ENCODE peak calls at places on chromosomes 1 and 21, in five cellular contexts. R is uterus, P is DND-41, C is psoas muscle, J is epithelial cell of prostate. Y is an unnamed sample.
A peak's percentile ranks its signal among the peaks of the same experiment; 100 is the strongest.

GRCh38 chr1:177927021-177927596 is 42.7 kb downstream of the SEC16B start:
- DNase-seq in R (no peak), P (no peak), C (no peak), J (peak; percentile 24), Y (no peak)

GRCh38 chr1:36620142-36620541 is 137.4 kb upstream of the CSF3R start:
- DNase-seq in R (no peak), P (no peak), C (no peak), J (no peak), Y (no peak)

GRCh38 chr1:158999301-159000069 is 10.2 kb upstream of the IFI16 start:
- DNase-seq in R (peak; percentile 87), P (no peak), C (peak; percentile 75), J (no peak), Y (peak; percentile 35)

GRCh38 chr1:172351347-172351746 is 69.1 kb upstream of the C1orf105 start:
- DNase-seq in R (no peak), P (no peak), C (no peak), J (no peak), Y (no peak)

GRCh38 chr21:46092811-46093667 is 4.9 kb upstream of the COL6A2 start:
- DNase-seq in R (peak; percentile 71), P (no peak), C (no peak), J (no peak), Y (no peak)

GRCh38 chr1:2553871-2554620 is 2.1 kb upstream of the TNFRSF14 start:
- DNase-seq in R (no peak), P (no peak), C (no peak), J (no peak), Y (peak; percentile 34)

GRCh38 chr1:109641341-109641740 is 14.6 kb upstream of the GSTM4 start:
- DNase-seq in R (no peak), P (no peak), C (no peak), J (no peak), Y (no peak)

GRCh38 chr1:15757575-15758401 is 807 bp upstream of the FBLIM1 start:
- DNase-seq in R (no peak), P (no peak), C (no peak), J (no peak), Y (no peak)

GRCh38 chr1:228487336-228488106 is at the start of gene RNF187:
- DNase-seq in R (peak; percentile 91), P (peak; percentile 82), C (peak; percentile 93), J (no peak), Y (peak; percentile 86)

GRCh38 chr1:107004421-107004820 is 52.1 kb upstream of the PRMT6 start:
- DNase-seq in R (no peak), P (no peak), C (no peak), J (peak; percentile 39), Y (no peak)

GRCh38 chr1:48530727-48531351 is 58.8 kb upstream of the SPATA6 start:
- DNase-seq in R (no peak), P (peak; percentile 60), C (no peak), J (peak; percentile 12), Y (peak; percentile 48)

GRCh38 chr21:45848805-45849204 is 132.8 kb upstream of the COL6A1 start:
- DNase-seq in R (no peak), P (no peak), C (no peak), J (no peak), Y (no peak)

GRCh38 chr1:91768786-91769697 is 116.9 kb downstream of the TGFBR3 start:
- DNase-seq in R (no peak), P (no peak), C (no peak), J (no peak), Y (no peak)

GRCh38 chr1:25724201-25724600 is 75.8 kb upstream of the SELENON start:
- DNase-seq in R (no peak), P (no peak), C (no peak), J (peak; percentile 62), Y (no peak)

GRCh38 chr1:161193561-161194235 is 5.2 kb downstream of the ADAMTS4 start:
- DNase-seq in R (no peak), P (no peak), C (peak; percentile 70), J (no peak), Y (no peak)

GRCh38 chr1:203084588-203085527 is 954 bp downstream of the MYOG start:
- DNase-seq in R (no peak), P (peak; percentile 22), C (peak; percentile 68), J (no peak), Y (no peak)

GRCh38 chr1:92933459-92933858 is 27.8 kb downstream of the DIPK1A start:
- DNase-seq in R (no peak), P (no peak), C (no peak), J (peak; percentile 27), Y (no peak)

GRCh38 chr21:35266546-35266945 is 217.4 kb upstream of the RUNX1 start:
- DNase-seq in R (no peak), P (no peak), C (no peak), J (peak; percentile 57), Y (no peak)

GRCh38 chr1:3456449-3456963 is 2.0 kb downstream of the ARHGEF16 start:
- DNase-seq in R (no peak), P (no peak), C (peak; percentile 6), J (no peak), Y (peak; percentile 23)

GRCh38 chr1:159889821-159890252 is 10.1 kb downstream of the CFAP45 start:
- DNase-seq in R (no peak), P (no peak), C (peak; percentile 19), J (no peak), Y (no peak)

GRCh38 chr1:78334114-78334513 is 156.7 kb upstream of the PTGFR start:
- DNase-seq in R (no peak), P (no peak), C (no peak), J (no peak), Y (no peak)

GRCh38 chr1:27116697-27117096 is 38.2 kb downstream of the SLC9A1 start:
- DNase-seq in R (no peak), P (no peak), C (no peak), J (no peak), Y (no peak)

GRCh38 chr1:233394860-233395717 is 67.6 kb downstream of the MAP3K21 start:
- DNase-seq in R (no peak), P (peak; percentile 34), C (no peak), J (no peak), Y (no peak)

GRCh38 chr1:204127597-204128242 is 24.1 kb downstream of the ETNK2 start:
- DNase-seq in R (peak; percentile 74), P (peak; percentile 9), C (peak; percentile 61), J (no peak), Y (peak; percentile 74)

GRCh38 chr21:34351786-34352241 is 12.0 kb upstream of the KCNE2 start:
- DNase-seq in R (no peak), P (peak; percentile 60), C (no peak), J (no peak), Y (peak; percentile 16)

DNA sequence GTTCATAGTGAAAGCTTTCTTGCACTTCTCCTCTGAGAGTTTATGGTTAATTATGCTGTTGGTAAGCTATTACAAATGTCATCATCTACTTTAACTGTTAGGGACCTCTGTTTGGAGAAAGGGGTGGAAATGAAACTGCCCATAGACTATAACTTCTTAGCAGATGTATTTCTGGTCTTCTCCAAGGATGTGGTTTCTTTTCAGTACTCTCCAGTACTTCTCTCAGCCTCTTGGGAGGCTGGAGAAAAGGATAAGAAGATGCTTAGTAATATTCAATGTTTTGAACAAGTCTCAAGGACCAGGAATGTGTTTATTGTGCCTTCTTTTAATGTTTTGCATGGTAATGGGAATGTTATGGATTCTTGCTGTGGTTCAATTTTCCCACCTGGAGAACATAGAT is 60.4 kb downstream of the LAMC2 start:
- DNase-seq in R (no peak), P (no peak), C (no peak), J (no peak), Y (no peak)
- H3K27ac ChIP-seq in R (no peak overlapping the region), P (no peak overlapping the region), C (no peak overlapping the region), J (peak overlapping the region; percentile 84), Y (no peak overlapping the region)

GRCh38 chr1:156898971-156899657 is 5.6 kb downstream of the PEAR1 start:
- DNase-seq in R (no peak), P (no peak), C (no peak), J (no peak), Y (no peak)
- H3K27ac ChIP-seq in R (peak overlapping the region; percentile 90), P (no peak overlapping the region), C (peak overlapping the region; percentile 46), J (peak overlapping the region; percentile 93), Y (no peak overlapping the region)

DNA sequence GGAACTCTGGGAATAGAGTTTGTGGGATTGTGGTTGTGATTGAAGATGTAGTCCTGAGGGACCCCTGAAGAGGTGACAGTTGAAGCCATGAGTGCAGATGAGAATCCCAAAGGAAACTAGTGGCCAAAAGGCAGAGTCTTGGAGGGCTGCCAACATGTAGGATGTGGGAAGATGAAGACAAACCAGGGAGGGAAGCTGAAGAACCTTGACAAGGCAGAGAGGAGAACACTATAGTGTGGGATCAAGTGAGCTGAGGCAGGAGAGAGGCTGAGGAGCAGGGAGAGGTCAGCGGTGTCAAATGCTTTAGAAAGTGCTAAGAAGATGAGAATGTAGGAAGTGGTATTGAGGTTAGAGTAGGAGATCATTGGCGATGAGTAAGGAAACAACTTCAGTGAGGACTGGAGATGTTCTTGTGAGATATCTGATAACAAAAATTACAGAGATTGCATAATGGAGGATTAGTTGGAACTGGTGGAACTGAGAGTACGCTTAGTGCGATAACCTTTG is 88.5 kb upstream of the VCAM1 start:
- DNase-seq in R (no peak), P (peak; percentile 37), C (no peak), J (no peak), Y (no peak)
- H3K27ac ChIP-seq in R (no peak overlapping the region), P (no peak overlapping the region), C (no peak overlapping the region), J (no peak overlapping the region), Y (no peak overlapping the region)

GRCh38 chr1:43304287-43304615 is 3.5 kb downstream of the TIE1 start:
- DNase-seq in R (no peak), P (no peak), C (no peak), J (no peak), Y (no peak)

GRCh38 chr1:43302721-43303476 is 2.1 kb downstream of the TIE1 start:
- DNase-seq in R (no peak), P (no peak), C (no peak), J (no peak), Y (no peak)

GRCh38 chr1:43302226-43302625 is 1.4 kb downstream of the TIE1 start:
- DNase-seq in R (no peak), P (no peak), C (no peak), J (no peak), Y (no peak)

GRCh38 chr1:43304771-43305300 is 4.1 kb downstream of the TIE1 start:
- DNase-seq in R (no peak), P (no peak), C (no peak), J (no peak), Y (no peak)

DNA sequence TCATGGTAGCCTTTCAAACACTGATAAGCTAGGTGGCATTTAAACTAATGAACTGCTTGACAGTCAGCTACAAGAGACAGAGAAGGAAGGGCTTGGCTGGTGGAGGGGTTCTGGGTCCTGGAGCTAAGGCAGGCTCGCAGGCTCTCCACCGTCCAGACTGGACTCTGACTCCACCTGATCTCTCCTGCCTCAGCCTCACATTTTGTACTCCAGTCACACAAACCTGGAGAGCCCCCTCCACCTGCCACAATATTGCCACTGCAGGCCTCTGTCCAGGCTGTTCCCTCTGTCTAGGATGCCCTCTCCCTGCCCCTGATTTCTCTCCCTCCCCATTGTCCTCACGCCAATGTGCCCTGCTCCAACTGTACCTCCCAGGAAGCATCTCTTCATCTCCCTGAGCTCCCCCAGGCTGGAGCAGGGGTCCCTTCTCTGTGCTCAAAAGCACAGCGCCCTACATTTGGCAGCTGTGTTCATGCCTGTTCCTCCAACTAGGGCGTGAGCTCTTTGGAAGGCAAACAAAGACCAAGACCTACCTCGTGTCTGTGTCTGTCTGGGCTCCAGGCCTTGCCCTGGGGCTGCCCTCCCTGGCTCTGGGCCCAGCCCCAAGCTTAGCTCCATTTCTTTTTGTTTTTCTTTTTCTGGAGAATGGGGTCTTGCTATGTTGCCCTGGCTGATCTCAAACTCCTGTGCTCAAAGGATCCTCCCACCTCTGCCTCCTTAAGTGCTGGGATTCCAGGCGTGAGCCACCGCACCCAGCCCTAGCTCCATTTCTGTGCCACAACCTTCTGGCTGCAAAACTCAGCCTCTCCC is 2.9 kb downstream of the TIE1 start:
- DNase-seq in R (no peak), P (no peak), C (no peak), J (no peak), Y (no peak)
- H3K27ac ChIP-seq in R (no peak overlapping the region), P (no peak overlapping the region), C (no peak overlapping the region), J (no peak overlapping the region), Y (no peak overlapping the region)

GRCh38 chr1:108639899-108640560 is 20.9 kb downstream of the HENMT1 start:
- DNase-seq in R (no peak), P (peak; percentile 71), C (no peak), J (no peak), Y (no peak)
- H3K27ac ChIP-seq in R (no peak overlapping the region), P (peak overlapping the region; percentile 28), C (no peak overlapping the region), J (no peak overlapping the region), Y (no peak overlapping the region)

Y was measured in pancreas.